ENCODE peak calls at places on chromosomes 12 and 14, in nine cellular contexts. E is ELF-1; W is immature natural killer cell; I is fibroblast of villous mesenchyme; P is left cardiac atrium; C is activated naive CD4-positive, alpha-beta T cell; B is epithelial cell of prostate; A is foreskin fibroblast; L is neuronal stem cell. S is an unnamed sample.

GRCh38 chr14:25896777-25897176 is 701.1 kb downstream of the NOVA1 start:
- DNase-seq in E (peak), W (no peak), I (no peak), P (no peak), C (no peak), B (no peak), A (no peak), L (no peak), S (no peak)

GRCh38 chr12:113700943-113701342 is 229.3 kb upstream of the LHX5 start:
- DNase-seq in E (peak), W (no peak), I (no peak), P (no peak), C (no peak), B (no peak), A (peak), L (no peak), S (no peak)

GRCh38 chr14:54251356-54251755 is 145.5 kb upstream of the CDKN3 start:
- DNase-seq in E (no peak), W (no peak), I (peak), P (no peak), C (no peak), B (no peak), A (no peak), L (no peak), S (no peak)

GRCh38 chr12:23906329-23906728 is 43.1 kb downstream of the SOX5 start:
- DNase-seq in E (peak), W (no peak), I (no peak), P (peak), C (no peak), B (no peak), A (no peak), L (peak), S (peak)

GRCh38 chr14:32307881-32308582 is 21.1 kb upstream of the AKAP6 start:
- DNase-seq in E (no peak), W (no peak), I (no peak), P (no peak), C (no peak), B (peak), A (no peak), L (no peak), S (peak)

GRCh38 chr12:13005649-13006048 is 5.6 kb upstream of the HEBP1 start:
- DNase-seq in E (no peak), W (no peak), I (no peak), P (no peak), C (no peak), B (no peak), A (no peak), L (no peak), S (no peak)

GRCh38 chr12:63047146-63047545 is 103.9 kb downstream of the AVPR1A start:
- DNase-seq in E (no peak), W (no peak), I (no peak), P (no peak), C (no peak), B (no peak), A (no peak), L (no peak), S (no peak)

GRCh38 chr12:108890208-108890607 is 10.3 kb downstream of the DAO start:
- DNase-seq in E (no peak), W (no peak), I (peak), P (no peak), C (no peak), B (no peak), A (no peak), L (no peak), S (peak)

GRCh38 chr14:54818201-54819133 is 84.2 kb downstream of the GCH1 start:
- DNase-seq in E (peak), W (no peak), I (peak), P (no peak), C (no peak), B (no peak), A (peak), L (no peak), S (peak)

GRCh38 chr12:19739195-19739776 is 300.0 kb downstream of the AEBP2 start:
- DNase-seq in E (no peak), W (peak), I (peak), P (no peak), C (no peak), B (no peak), A (peak), L (peak), S (peak)

GRCh38 chr12:107653519-107653918 is 32.1 kb upstream of the PWP1 start:
- DNase-seq in E (no peak), W (no peak), I (no peak), P (no peak), C (no peak), B (no peak), A (no peak), L (no peak), S (no peak)

GRCh38 chr12:94140556-94140955 is 7.8 kb upstream of the PLXNC1 start:
- DNase-seq in E (peak), W (peak), I (peak), P (no peak), C (peak), B (no peak), A (no peak), L (no peak), S (peak)

GRCh38 chr12:30457621-30458289 is 237.9 kb downstream of the IPO8 start:
- DNase-seq in E (no peak), W (no peak), I (peak), P (no peak), C (no peak), B (peak), A (peak), L (no peak), S (peak)

GRCh38 chr12:98699568-98699967 is 54.5 kb downstream of the APAF1 start:
- DNase-seq in E (no peak), W (no peak), I (peak), P (no peak), C (no peak), B (no peak), A (no peak), L (no peak), S (no peak)

GRCh38 chr14:49483266-49483665 is 102.9 kb downstream of the RPS29 start:
- DNase-seq in E (no peak), W (no peak), I (no peak), P (no peak), C (no peak), B (no peak), A (no peak), L (no peak), S (no peak)

GRCh38 chr12:6688543-6688999 is 604 bp downstream of the ZNF384 start:
- DNase-seq in E (no peak), W (no peak), I (no peak), P (peak), C (peak), B (no peak), A (no peak), L (no peak), S (no peak)

GRCh38 chr12:123126294-123127144 is 24.4 kb downstream of the PITPNM2 start:
- DNase-seq in E (peak), W (no peak), I (peak), P (peak), C (no peak), B (peak), A (peak), L (no peak), S (peak)

GRCh38 chr12:63915105-63915830 is 70.8 kb downstream of the SRGAP1 start:
- DNase-seq in E (no peak), W (no peak), I (peak), P (no peak), C (no peak), B (no peak), A (no peak), L (no peak), S (peak)

GRCh38 chr12:108856428-108857157 is 790 bp downstream of the SSH1 start:
- DNase-seq in E (peak), W (peak), I (peak), P (peak), C (peak), B (peak), A (peak), L (no peak), S (peak)

GRCh38 chr14:32343926-32344430 is 14.9 kb downstream of the AKAP6 start:
- DNase-seq in E (no peak), W (no peak), I (peak), P (no peak), C (no peak), B (peak), A (no peak), L (no peak), S (no peak)

GRCh38 chr12:82620917-82621316 is 65.8 kb upstream of the TMTC2 start:
- DNase-seq in E (no peak), W (no peak), I (no peak), P (no peak), C (no peak), B (no peak), A (no peak), L (no peak), S (no peak)

GRCh38 chr12:7797698-7798398 is 8.6 kb downstream of the NANOG start:
- DNase-seq in E (peak), W (no peak), I (no peak), P (no peak), C (no peak), B (no peak), A (no peak), L (no peak), S (no peak)

GRCh38 chr14:85576161-85576560 is 46.2 kb downstream of the FLRT2 start:
- DNase-seq in E (no peak), W (no peak), I (no peak), P (no peak), C (no peak), B (no peak), A (no peak), L (no peak), S (no peak)

GRCh38 chr12:128424931-128425431 is 158.0 kb downstream of the TMEM132C start:
- DNase-seq in E (no peak), W (no peak), I (no peak), P (no peak), C (no peak), B (no peak), A (no peak), L (no peak), S (peak)

GRCh38 chr14:73754911-73755360 is 40.8 kb upstream of the PNMA1 start:
- DNase-seq in E (no peak), W (no peak), I (peak), P (peak), C (no peak), B (no peak), A (no peak), L (no peak), S (peak)

GRCh38 chr12:113407931-113408585 is 4.4 kb upstream of the SDS start:
- DNase-seq in E (no peak), W (no peak), I (peak), P (no peak), C (no peak), B (no peak), A (peak), L (no peak), S (no peak)

GRCh38 chr14:59208224-59208814 is 19.9 kb downstream of the DAAM1 start:
- DNase-seq in E (no peak), W (no peak), I (peak), P (no peak), C (no peak), B (no peak), A (peak), L (no peak), S (no peak)

GRCh38 chr12:65876898-65877721 is 52.8 kb downstream of the HMGA2 start:
- DNase-seq in E (peak), W (no peak), I (peak), P (no peak), C (no peak), B (no peak), A (peak), L (peak), S (peak)

GRCh38 chr12:45638386-45638785 is 91.1 kb upstream of the ARID2 start:
- DNase-seq in E (no peak), W (no peak), I (no peak), P (no peak), C (no peak), B (no peak), A (no peak), L (no peak), S (no peak)

GRCh38 chr12:30515351-30515750 is 180.3 kb downstream of the IPO8 start:
- DNase-seq in E (no peak), W (no peak), I (peak), P (no peak), C (no peak), B (no peak), A (peak), L (peak), S (peak)